ENCODE peak calls at places on chromosomes 4 and X, in seven cellular contexts. U is upper lobe of left lung, I is endothelial cell of umbilical vein, W is sigmoid colon, Y is Panc1, T is HCT116, M is HepG2. Q is an unnamed sample.

GRCh38 chr4:139768913-139769312 is 103.3 kb downstream of the MGST2 start:
- DNase-seq in Y (no peak), I (no peak), W (no peak), U (no peak), T (no peak), M (peak; percentile 36), Q (peak; percentile 25)

GRCh38 chr4:187209921-187210613 is 486.4 kb upstream of the FAT1 start:
- DNase-seq in T (no peak), U (no peak), M (no peak), W (no peak), I (no peak), Y (no peak), Q (no peak)

GRCh38 chr4:5036239-5036638 is 15.0 kb upstream of the STK32B start:
- DNase-seq in U (no peak), T (no peak), I (no peak), Y (no peak), W (no peak), M (no peak), Q (peak; percentile 18)

GRCh38 chr4:18209448-18209847 is 187.9 kb upstream of the LCORL start:
- DNase-seq in T (no peak), I (no peak), U (no peak), M (no peak), Y (no peak), W (no peak), Q (no peak)

GRCh38 chr4:173494013-173494970 is 35.7 kb downstream of the HAND2 start:
- DNase-seq in M (peak; percentile 66), T (peak; percentile 72), U (peak; percentile 69), I (peak; percentile 53), W (peak; percentile 87), Y (peak; percentile 53), Q (peak; percentile 82)

GRCh38 chr4:168411318-168412150 is 68.8 kb downstream of the DDX60L start:
- DNase-seq in T (no peak), U (no peak), W (no peak), I (no peak), M (no peak), Y (no peak), Q (peak; percentile 7)

GRCh38 chr4:88846232-88846790 is 148.7 kb upstream of the NAP1L5 start:
- DNase-seq in Y (no peak), U (no peak), M (peak; percentile 14), I (peak; percentile 45), T (no peak), W (no peak), Q (no peak)

GRCh38 chrX:72095370-72095769 is 36.3 kb downstream of the RTL5 start:
- DNase-seq in W (no peak), Y (no peak), M (no peak), U (no peak), T (no peak), I (peak; percentile 66), Q (no peak)

GRCh38 chr4:79466621-79467020 is 58.6 kb upstream of the GK2 start:
- DNase-seq in M (no peak), I (no peak), W (no peak), T (no peak), Y (no peak), U (no peak), Q (no peak)

GRCh38 chrX:57985951-57986350 is 75.7 kb upstream of the ZXDA start:
- DNase-seq in I (no peak), W (no peak), T (no peak), Y (no peak), U (no peak), M (no peak), Q (no peak)

GRCh38 chr4:51836531-51836930 is 6.4 kb upstream of the DCUN1D4 start:
- DNase-seq in Y (no peak), I (no peak), W (no peak), U (no peak), M (no peak), T (no peak), Q (peak; percentile 53)

GRCh38 chr4:5037553-5038551 is 13.4 kb upstream of the STK32B start:
- DNase-seq in U (peak; percentile 44), W (no peak), M (peak; percentile 38), Y (peak; percentile 90), T (no peak), I (peak; percentile 83), Q (no peak)

GRCh38 chr4:74366367-74366891 is 1.5 kb downstream of the EREG start:
- DNase-seq in Y (no peak), T (no peak), I (no peak), U (no peak), M (no peak), W (no peak), Q (no peak)

GRCh38 chr4:89212666-89213381 is 94.8 kb downstream of the GPRIN3 start:
- DNase-seq in W (no peak), I (no peak), M (no peak), T (no peak), Y (no peak), U (no peak), Q (no peak)

GRCh38 chr4:77044458-77045124 is 31.2 kb downstream of the CCNI start:
- DNase-seq in W (no peak), Y (no peak), M (peak; percentile 9), I (peak; percentile 67), U (no peak), T (no peak), Q (no peak)

GRCh38 chr4:62717144-62717543 is 1517.0 kb downstream of the ADGRL3 start:
- DNase-seq in M (no peak), U (no peak), T (no peak), W (no peak), Y (no peak), I (no peak), Q (no peak)

GRCh38 chrX:25531096-25531495 is 515.3 kb upstream of the ARX start:
- DNase-seq in I (no peak), T (no peak), M (no peak), Y (no peak), U (no peak), W (no peak), Q (no peak)

GRCh38 chr4:146333187-146333894 is 119.0 kb downstream of the REELD1 start:
- DNase-seq in I (no peak), W (no peak), T (no peak), M (peak; percentile 7), U (no peak), Y (no peak), Q (no peak)

GRCh38 chr4:54971474-54971950 is 153.9 kb downstream of the KDR start:
- DNase-seq in T (peak; percentile 53), U (no peak), Y (peak; percentile 42), I (peak; percentile 77), M (peak; percentile 18), W (no peak), Q (peak; percentile 10)

GRCh38 chrX:78838709-78839108 is 91.2 kb downstream of the LPAR4 start:
- DNase-seq in M (no peak), T (no peak), U (no peak), I (no peak), Y (no peak), W (no peak), Q (no peak)

GRCh38 chr4:17811078-17811603 is 362 bp downstream of the NCAPG start:
- DNase-seq in I (no peak), M (no peak), W (no peak), T (no peak), Y (no peak), U (no peak), Q (no peak)

GRCh38 chr4:150130953-150131352 is 52.7 kb downstream of the DCLK2 start:
- DNase-seq in W (peak; percentile 74), M (no peak), I (no peak), Y (no peak), T (no peak), U (no peak), Q (no peak)
- TF ChIP-seq POLR2AphosphoS5 in W (no peak), M (no peak), I (no peak), Y (no peak), T (no peak), U (no peak), Q (no peak)

GRCh38 chrX:45850775-45851433 is 650.2 kb upstream of the DIPK2B start:
- DNase-seq in Y (no peak), I (no peak), W (peak; percentile 66), M (peak; percentile 6), T (no peak), U (peak; percentile 28), Q (no peak)

GRCh38 chrX:45847966-45848365 is 647.3 kb upstream of the DIPK2B start:
- DNase-seq in W (no peak), U (no peak), T (no peak), M (no peak), I (no peak), Y (no peak), Q (no peak)

GRCh38 chrX:45851434-45851991 is 650.8 kb upstream of the DIPK2B start:
- DNase-seq in I (peak; percentile 1), T (peak; percentile 49), M (no peak), U (peak; percentile 28), Y (no peak), W (no peak), Q (no peak)

GRCh38 chrX:45850197-45850774 is 649.6 kb upstream of the DIPK2B start:
- DNase-seq in W (no peak), M (no peak), T (no peak), Y (no peak), I (peak; percentile 28), U (no peak), Q (peak; percentile 10)

DNA sequence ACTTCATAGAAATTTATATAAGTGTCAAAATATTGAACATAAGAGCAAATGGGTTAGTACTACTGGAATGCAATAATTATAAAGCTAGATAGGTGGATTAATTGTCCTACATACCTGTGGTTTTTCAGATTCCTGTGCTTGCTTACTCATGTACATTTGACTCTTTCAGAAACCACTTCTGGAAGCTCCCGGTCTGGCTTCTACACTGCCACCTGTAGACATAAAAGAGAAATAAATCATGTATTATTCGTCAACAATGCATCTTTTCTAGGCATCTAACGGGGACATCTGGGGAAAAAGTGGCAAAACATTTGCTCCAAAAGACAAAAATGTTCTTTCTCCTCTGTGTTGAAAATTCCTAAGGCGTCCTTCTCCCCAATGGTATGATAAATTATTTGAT is 648.6 kb upstream of the DIPK2B start:
- DNase-seq in T (peak; percentile 57), W (no peak), I (peak; percentile 57), U (peak; percentile 28), M (peak; percentile 61), Y (no peak), Q (peak; percentile 42)
- H3K4me3 ChIP-seq in T (peak overlapping the region; percentile 81), W (no peak overlapping the region), I (peak overlapping the region; percentile 87), U (peak overlapping the region; percentile 68), M (peak overlapping the region; percentile 75), Y (peak overlapping the region; percentile 84), Q (peak overlapping the region; percentile 15)

GRCh38 chr4:161419822-161420221 is 744.0 kb downstream of the FSTL5 start:
- DNase-seq in M (peak; percentile 1), Y (no peak), I (peak; percentile 25), T (no peak), W (no peak), U (no peak), Q (peak; percentile 89)
- TF ChIP-seq CTCF in M (no peak), Y (peak; percentile 10), I (no peak), T (peak; percentile 9), W (no peak), U (no peak), Q (peak; percentile 4)

GRCh38 chr4:10082459-10083272 is 33.9 kb downstream of the WDR1 start:
- DNase-seq in U (peak; percentile 17), I (no peak), Y (no peak), T (no peak), W (peak; percentile 55), M (no peak), Q (no peak)

GRCh38 chr4:10079256-10079655 is 37.3 kb downstream of the WDR1 start:
- DNase-seq in M (no peak), I (no peak), W (peak; percentile 60), T (no peak), U (peak; percentile 16), Y (no peak), Q (no peak)

GRCh38 chr4:10082047-10082446 is 34.6 kb downstream of the WDR1 start:
- DNase-seq in U (peak; percentile 8), T (no peak), W (peak; percentile 47), I (no peak), Y (no peak), M (no peak), Q (no peak)

GRCh38 chr4:10079951-10080873 is 36.4 kb downstream of the WDR1 start:
- DNase-seq in W (peak; percentile 62), T (no peak), I (no peak), Y (no peak), U (peak; percentile 16), M (no peak), Q (no peak)

GRCh38 chr4:10080874-10081606 is 35.6 kb downstream of the WDR1 start:
- DNase-seq in I (no peak), M (no peak), Y (no peak), U (peak; percentile 14), W (peak; percentile 52), T (no peak), Q (peak; percentile 14)
- TF ChIP-seq POLR2AphosphoS5 in I (no peak), M (no peak), Y (no peak), U (no peak), W (no peak), T (no peak), Q (no peak)